ENCODE peak calls at places on chromosomes 1 and 21, in four cellular contexts. Z is cardiac fibroblast, A is aorta, X is foreskin fibroblast. G is an unnamed sample.

GRCh38 chr21:42389449-42389835 is 6.4 kb downstream of the TMPRSS3 start:
- DNase-seq in Z (no peak), A (peak), X (no peak), G (no peak)

GRCh38 chr21:41641821-41642368 is 125.0 kb downstream of the RIPK4 start:
- DNase-seq in Z (peak), A (peak), X (peak), G (peak)

GRCh38 chr1:201180901-201181300 is 9.7 kb upstream of the IGFN1 start:
- DNase-seq in Z (no peak), A (no peak), X (no peak), G (no peak)

GRCh38 chr21:27771938-27772505 is 805.1 kb upstream of the ADAMTS5 start:
- DNase-seq in Z (no peak), A (no peak), X (no peak), G (no peak)

GRCh38 chr1:224544276-224544675 is 71.8 kb upstream of the CNIH3 start:
- DNase-seq in Z (no peak), A (no peak), X (peak), G (no peak)

GRCh38 chr1:227306689-227307088 is 11.6 kb downstream of the CDC42BPA start:
- DNase-seq in Z (no peak), A (no peak), X (no peak), G (no peak)

GRCh38 chr1:76381450-76382108 is 307.0 kb downstream of the ST6GALNAC3 start:
- DNase-seq in Z (no peak), A (no peak), X (no peak), G (no peak)

GRCh38 chr1:116909511-116910378 is at the start of gene PTGFRN:
- DNase-seq in Z (peak), A (peak), X (peak), G (peak)

GRCh38 chr1:232950919-232951579 is 638 bp downstream of the NTPCR start:
- DNase-seq in Z (peak), A (no peak), X (no peak), G (no peak)

GRCh38 chr1:153569465-153569864 is 3.8 kb upstream of the S100A2 start:
- DNase-seq in Z (no peak), A (no peak), X (no peak), G (no peak)

GRCh38 chr1:36542024-36542961 is 59.6 kb upstream of the CSF3R start:
- DNase-seq in Z (no peak), A (peak), X (no peak), G (no peak)

GRCh38 chr1:223780926-223781325 is 64.8 kb downstream of the TP53BP2 start:
- DNase-seq in Z (no peak), A (no peak), X (no peak), G (no peak)

DNA sequence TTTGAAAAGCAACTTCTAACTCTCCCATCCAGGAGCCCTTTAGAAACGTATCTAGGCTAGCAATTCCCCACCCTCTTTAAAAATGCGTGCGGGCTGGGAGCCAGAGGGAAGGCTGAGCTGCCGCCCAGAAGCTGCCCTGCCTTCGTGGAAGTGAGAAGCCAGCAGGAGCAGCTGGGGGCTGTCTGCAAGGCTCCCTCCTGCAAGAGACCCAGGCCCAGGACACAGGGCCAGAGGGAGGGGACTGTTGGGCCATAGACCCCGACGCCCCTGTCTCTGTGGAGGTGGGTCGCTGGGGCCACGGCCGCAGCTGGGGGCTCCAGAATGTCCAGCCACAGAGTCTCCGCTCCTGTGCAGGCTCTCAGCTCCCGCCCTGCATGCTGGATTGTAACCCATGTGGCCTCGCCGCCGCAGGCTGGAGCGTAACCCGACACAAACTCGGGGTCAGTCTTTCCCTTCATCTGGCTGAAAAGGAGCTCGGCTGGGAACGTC is 31.0 kb upstream of the COL6A2 start:
- DNase-seq in Z (peak), A (peak), X (no peak), G (no peak)
- H3K4me3 ChIP-seq in Z (no peak), A (no peak), X (no peak), G (no peak)

GRCh38 chr1:23836037-23836436 is 10.8 kb upstream of the HMGCL start:
- DNase-seq in Z (no peak), A (no peak), X (no peak), G (no peak)

GRCh38 chr1:23838401-23838866 is 13.2 kb upstream of the HMGCL start:
- DNase-seq in Z (peak), A (peak), X (peak), G (peak)

GRCh38 chr1:23843644-23844043 is 18.4 kb upstream of the HMGCL start:
- DNase-seq in Z (no peak), A (no peak), X (no peak), G (no peak)

DNA sequence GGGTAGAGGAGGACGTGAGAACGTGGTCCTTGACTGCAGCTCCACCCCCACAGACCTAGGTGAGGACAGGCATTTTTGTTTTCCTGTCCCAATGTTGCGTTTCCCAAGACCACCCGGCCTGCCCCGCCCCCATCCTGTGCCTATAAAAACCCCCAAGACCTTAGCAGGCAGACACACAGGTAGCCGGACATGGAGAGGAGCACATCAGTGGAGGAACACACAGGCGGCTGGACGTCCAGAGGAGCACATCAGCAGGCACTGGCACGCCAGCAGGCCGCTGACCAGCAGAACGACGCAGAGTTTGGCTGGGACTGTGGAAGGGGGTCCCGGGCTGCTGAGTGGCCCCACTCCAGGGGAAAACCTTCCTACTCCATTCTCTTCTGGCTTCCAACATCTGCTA is 12.7 kb upstream of the HMGCL start:
- DNase-seq in Z (no peak), A (no peak), X (no peak), G (no peak)
- H3K4me3 ChIP-seq in Z (no peak), A (no peak), X (peak), G (no peak)

DNA sequence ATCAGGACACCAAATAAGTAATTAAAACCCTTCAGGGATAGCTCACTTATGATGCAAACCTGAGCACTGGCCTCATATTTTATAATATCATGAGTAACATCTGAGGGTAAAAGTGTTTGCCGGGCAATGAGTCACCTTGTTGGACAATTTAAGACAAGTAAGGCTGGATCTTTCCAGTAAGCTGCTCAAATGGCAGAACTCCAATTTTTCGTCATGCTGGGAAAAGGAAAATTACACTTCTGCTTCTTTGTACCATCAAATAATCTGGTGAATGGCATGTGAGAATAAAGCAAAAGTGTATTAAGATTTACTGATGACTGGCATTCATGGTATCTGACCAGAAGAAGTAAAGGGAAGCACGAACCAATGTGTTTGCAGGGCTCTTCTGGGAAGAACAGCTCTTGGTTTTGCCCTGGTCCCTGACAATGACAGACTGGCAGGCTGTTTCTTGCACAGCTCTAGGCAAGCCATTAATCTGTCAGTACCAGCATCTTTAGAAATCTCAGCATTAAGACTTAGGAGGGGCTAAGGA is 392.2 kb downstream of the VAV3 start:
- DNase-seq in Z (peak), A (no peak), X (peak), G (peak)
- H3K4me3 ChIP-seq in Z (no peak), A (no peak), X (no peak), G (no peak)

GRCh38 chr1:111592389-111593361 is 26.9 kb upstream of the RAP1A start:
- DNase-seq in Z (peak), A (peak), X (peak), G (peak)
- H3K4me3 ChIP-seq in Z (no peak), A (no peak), X (no peak), G (peak)

DNA sequence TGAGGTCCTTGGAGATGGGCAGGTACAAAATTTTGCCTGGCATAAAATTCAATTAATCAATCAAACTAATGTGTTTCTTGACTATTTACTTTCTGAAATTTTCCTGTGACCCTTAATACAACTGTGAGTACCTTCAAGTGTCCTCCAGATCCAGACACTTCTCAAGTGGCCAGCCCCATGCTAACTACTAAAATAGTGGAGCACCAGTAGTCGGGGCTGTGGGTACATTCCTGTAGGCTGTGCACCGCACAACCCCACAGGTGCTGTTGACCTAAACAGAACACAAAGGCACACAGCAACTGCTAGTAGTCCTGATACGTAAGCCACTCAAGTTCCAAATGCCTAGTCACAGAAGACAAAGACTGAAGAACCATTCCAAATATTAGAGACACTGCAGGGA is 36.6 kb downstream of the TMEM50B start:
- DNase-seq in Z (no peak), A (no peak), X (no peak), G (no peak)
- H3K4me3 ChIP-seq in Z (no peak), A (no peak), X (no peak), G (no peak)

GRCh38 chr1:212595787-212596714 is 12.5 kb upstream of the ATF3 start:
- DNase-seq in Z (peak), A (no peak), X (peak), G (peak)
- H3K4me3 ChIP-seq in Z (no peak), A (no peak), X (peak), G (peak)

GRCh38 chr1:241823925-241824324 is 24.1 kb upstream of the EXO1 start:
- DNase-seq in Z (no peak), A (no peak), X (no peak), G (no peak)
- H3K4me3 ChIP-seq in Z (no peak), A (no peak), X (no peak), G (no peak)

G was measured in MG63.